ENCODE peak calls at places on chromosomes 3 and 15, in ten cellular contexts. L is activated CD8-positive, alpha-beta T cell treated with anti-CD3 and anti-CD28 coated beads, Interleukin-2, amount 10 ng/mL, durations not matched to agents 7 days and 5 days; T is ELF-1; F is uterus; P is activated gamma-delta T cell; E is right atrium auricular region; V is T1000; S is dermis blood vessel endothelial cell; R is stimulated activated CD8-positive, alpha-beta memory T cell treated with anti-CD3 and anti-CD28 coated beads, Interleukin-4, amount 100 ng/mL, for 24 hours; K is Calu3. C is an unnamed sample.

GRCh38 chr3:41144631-41145030 is 54.7 kb upstream of the CTNNB1 start:
- DNase-seq in L (no peak), T (no peak), F (no peak), P (no peak), E (no peak), V (no peak), S (no peak), R (no peak), K (no peak), C (no peak)

GRCh38 chr3:48180530-48181253 is 7.5 kb downstream of the CDC25A start:
- DNase-seq in L (no peak), T (no peak), F (no peak), P (no peak), E (no peak), V (no peak), S (no peak), R (no peak), K (no peak), C (no peak)

GRCh38 chr3:66427951-66428350 is 72.9 kb downstream of the LRIG1 start:
- DNase-seq in L (no peak), T (no peak), F (no peak), P (no peak), E (no peak), V (no peak), S (no peak), R (no peak), K (no peak), C (no peak)

GRCh38 chr15:86382341-86382740 is 302.7 kb downstream of the AGBL1 start:
- DNase-seq in L (no peak), T (no peak), F (no peak), P (no peak), E (no peak), V (no peak), S (no peak), R (no peak), K (no peak), C (no peak)

GRCh38 chr15:61702224-61703120 is 357.8 kb downstream of the VPS13C start:
- DNase-seq in L (no peak), T (peak; percentile 15), F (no peak), P (no peak), E (no peak), V (no peak), S (no peak), R (no peak), K (no peak), C (no peak)

GRCh38 chr15:79988448-79989117 is 17.6 kb upstream of the BCL2A1 start:
- DNase-seq in L (no peak), T (no peak), F (no peak), P (no peak), E (peak; percentile 30), V (no peak), S (no peak), R (no peak), K (no peak), C (no peak)

GRCh38 chr15:89002281-89002761 is 85.9 kb upstream of the ABHD2 start:
- DNase-seq in L (no peak), T (no peak), F (no peak), P (no peak), E (no peak), V (peak; percentile 46), S (no peak), R (no peak), K (no peak), C (no peak)

GRCh38 chr3:64530434-64531049 is 157.3 kb downstream of the ADAMTS9 start:
- DNase-seq in L (peak; percentile 28), T (peak; percentile 79), F (peak; percentile 74), P (no peak), E (peak; percentile 75), V (peak; percentile 22), S (peak; percentile 68), R (no peak), K (peak; percentile 58), C (peak; percentile 70)

GRCh38 chr3:69691860-69692259 is 47.4 kb upstream of the MITF start:
- DNase-seq in L (no peak), T (no peak), F (no peak), P (no peak), E (no peak), V (no peak), S (no peak), R (no peak), K (no peak), C (no peak)

GRCh38 chr3:4774531-4774930 is 204.7 kb upstream of the BHLHE40 start:
- DNase-seq in L (no peak), T (no peak), F (no peak), P (no peak), E (no peak), V (no peak), S (no peak), R (no peak), K (no peak), C (no peak)

GRCh38 chr3:73624363-73625123 is at the start of gene PDZRN3:
- DNase-seq in L (no peak), T (peak; percentile 70), F (peak; percentile 85), P (peak; percentile 9), E (no peak), V (peak; percentile 61), S (peak; percentile 0), R (no peak), K (no peak), C (peak; percentile 50)

GRCh38 chr3:45832691-45833090 is 9.2 kb downstream of the LZTFL1 start:
- DNase-seq in L (no peak), T (no peak), F (no peak), P (no peak), E (no peak), V (no peak), S (peak; percentile 50), R (no peak), K (peak; percentile 50), C (peak; percentile 42)

GRCh38 chr15:57134877-57135276 is 216.4 kb downstream of the TCF12 start:
- DNase-seq in L (no peak), T (no peak), F (no peak), P (no peak), E (no peak), V (no peak), S (peak; percentile 82), R (no peak), K (no peak), C (no peak)

GRCh38 chr3:61638721-61639120 is 77.3 kb downstream of the PTPRG start:
- DNase-seq in L (no peak), T (no peak), F (no peak), P (no peak), E (no peak), V (no peak), S (no peak), R (no peak), K (no peak), C (no peak)

GRCh38 chr3:196976891-196977420 is 8.3 kb upstream of the PIGZ start:
- DNase-seq in L (no peak), T (no peak), F (no peak), P (no peak), E (no peak), V (no peak), S (no peak), R (no peak), K (no peak), C (no peak)

GRCh38 chr3:161412117-161412516 is 40.8 kb upstream of the SPTSSB start:
- DNase-seq in L (no peak), T (no peak), F (no peak), P (no peak), E (no peak), V (no peak), S (no peak), R (no peak), K (peak; percentile 23), C (no peak)

GRCh38 chr3:16767006-16767405 is 117.7 kb upstream of the PLCL2 start:
- DNase-seq in L (no peak), T (no peak), F (no peak), P (no peak), E (no peak), V (no peak), S (no peak), R (no peak), K (no peak), C (no peak)

GRCh38 chr3:49255112-49255511 is 21.9 kb downstream of the C3orf62 start:
- DNase-seq in L (no peak), T (peak; percentile 44), F (no peak), P (no peak), E (no peak), V (no peak), S (no peak), R (no peak), K (no peak), C (no peak)

GRCh38 chr15:57720861-57721260 is 14.3 kb downstream of the POLR2M start:
- DNase-seq in L (no peak), T (no peak), F (no peak), P (no peak), E (no peak), V (no peak), S (no peak), R (no peak), K (no peak), C (no peak)

C was measured in NT2/D1.